ENCODE peak calls at places on chromosomes 16 and 17, in nine cellular contexts. R, X, C, H, A, E, V, Y and J are unnamed samples.

GRCh38 chr17:80219777-80220708 is at the start of the genes SGSH and SLC26A11:
- DNase-seq in R (peak; percentile 71), X (peak; percentile 76), C (peak; percentile 95), H (peak; percentile 82), A (peak; percentile 74), E (peak; percentile 75), V (peak; percentile 93), Y (no peak), J (peak; percentile 88)

GRCh38 chr16:74565378-74565777 is 41.5 kb downstream of the GLG1 start:
- DNase-seq in R (no peak), X (no peak), C (no peak), H (no peak), A (no peak), E (no peak), V (no peak), Y (no peak), J (no peak)

GRCh38 chr16:88726408-88726749 is 20.1 kb downstream of the CTU2 start:
- DNase-seq in R (no peak), X (no peak), C (no peak), H (no peak), A (no peak), E (no peak), V (no peak), Y (no peak), J (no peak)

GRCh38 chr16:27691717-27692116 is 141.8 kb downstream of the KATNIP start:
- DNase-seq in R (no peak), X (no peak), C (no peak), H (no peak), A (no peak), E (no peak), V (no peak), Y (no peak), J (no peak)

GRCh38 chr17:39513256-39513655 is 52.0 kb downstream of the CDK12 start:
- DNase-seq in R (no peak), X (no peak), C (no peak), H (no peak), A (no peak), E (no peak), V (no peak), Y (no peak), J (no peak)

GRCh38 chr16:86761117-86761971 is 183.0 kb downstream of the FOXL1 start:
- DNase-seq in R (peak; percentile 19), X (peak; percentile 58), C (peak; percentile 81), H (no peak), A (peak; percentile 42), E (peak; percentile 71), V (peak; percentile 82), Y (no peak), J (peak; percentile 50)

GRCh38 chr17:2090804-2091534 is 36.1 kb downstream of the HIC1 start:
- DNase-seq in R (no peak), X (peak; percentile 77), C (peak; percentile 74), H (no peak), A (no peak), E (peak; percentile 95), V (peak; percentile 81), Y (no peak), J (peak; percentile 71)

GRCh38 chr16:12455287-12455798 is 348.3 kb downstream of the CPPED1 start:
- DNase-seq in R (peak; percentile 61), X (no peak), C (peak; percentile 85), H (no peak), A (peak; percentile 77), E (peak; percentile 67), V (peak; percentile 86), Y (no peak), J (peak; percentile 46)

GRCh38 chr16:13911306-13911705 is 8.6 kb upstream of the ERCC4 start:
- DNase-seq in R (no peak), X (no peak), C (no peak), H (no peak), A (no peak), E (no peak), V (no peak), Y (no peak), J (no peak)

GRCh38 chr16:56645838-56646237 is 5.8 kb upstream of the MT1B start:
- DNase-seq in R (no peak), X (no peak), C (no peak), H (no peak), A (no peak), E (no peak), V (no peak), Y (no peak), J (no peak)

GRCh38 chr17:5019475-5019956 is 15.7 kb downstream of the SLC52A1 start:
- DNase-seq in R (peak; percentile 76), X (no peak), C (peak; percentile 25), H (no peak), A (no peak), E (peak; percentile 12), V (no peak), Y (no peak), J (peak; percentile 32)

GRCh38 chr16:50235581-50235980 is 30.8 kb upstream of the ADCY7 start:
- DNase-seq in R (no peak), X (no peak), C (peak; percentile 54), H (no peak), A (no peak), E (peak; percentile 13), V (no peak), Y (no peak), J (no peak)

GRCh38 chr16:20911361-20911760 is 10.8 kb downstream of the LYRM1 start:
- DNase-seq in R (no peak), X (no peak), C (no peak), H (no peak), A (no peak), E (peak; percentile 38), V (no peak), Y (peak; percentile 66), J (peak; percentile 14)

GRCh38 chr17:50487213-50488096 is 8.8 kb downstream of the RSAD1 start:
- DNase-seq in R (no peak), X (no peak), C (no peak), H (peak; percentile 69), A (no peak), E (no peak), V (no peak), Y (no peak), J (peak; percentile 90)

GRCh38 chr17:42691021-42691545 is 8.8 kb downstream of the CNTNAP1 start:
- DNase-seq in R (no peak), X (no peak), C (no peak), H (no peak), A (no peak), E (no peak), V (peak; percentile 37), Y (no peak), J (no peak)

GRCh38 chr16:83720213-83720612 is 87.6 kb upstream of the HSBP1 start:
- DNase-seq in R (no peak), X (no peak), C (no peak), H (no peak), A (no peak), E (no peak), V (no peak), Y (no peak), J (no peak)

GRCh38 chr16:83714286-83714685 is 93.5 kb upstream of the HSBP1 start:
- DNase-seq in R (no peak), X (no peak), C (no peak), H (no peak), A (no peak), E (no peak), V (no peak), Y (no peak), J (no peak)

GRCh38 chr16:83715217-83715920 is 92.4 kb upstream of the HSBP1 start:
- DNase-seq in R (no peak), X (peak; percentile 31), C (no peak), H (no peak), A (no peak), E (no peak), V (no peak), Y (no peak), J (no peak)

GRCh38 chr16:83717814-83718213 is 90.0 kb upstream of the HSBP1 start:
- DNase-seq in R (no peak), X (no peak), C (no peak), H (no peak), A (no peak), E (peak; percentile 36), V (no peak), Y (no peak), J (no peak)

GRCh38 chr16:83717308-83717707 is 90.5 kb upstream of the HSBP1 start:
- DNase-seq in R (no peak), X (no peak), C (peak; percentile 57), H (no peak), A (no peak), E (no peak), V (peak; percentile 63), Y (no peak), J (no peak)
- TF ChIP-seq CTCF in R (no peak), X (no peak), C (peak; percentile 60), H (no peak), A (no peak), E (no peak), V (peak; percentile 77), Y (peak; percentile 25), J (no peak)

GRCh38 chr16:69188716-69189115 is 1.8 kb downstream of the SNTB2 start:
- DNase-seq in R (no peak), X (no peak), C (peak; percentile 22), H (no peak), A (no peak), E (peak; percentile 44), V (no peak), Y (no peak), J (no peak)
- H3K27ac ChIP-seq in R (peak overlapping the region; percentile 68), X (peak overlapping the region; percentile 79), C (no peak overlapping the region), H (peak overlapping the region; percentile 90), A (no peak overlapping the region), E (no peak overlapping the region), V (no peak overlapping the region), Y (peak overlapping the region; percentile 12), J (peak overlapping the region; percentile 42)

DNA sequence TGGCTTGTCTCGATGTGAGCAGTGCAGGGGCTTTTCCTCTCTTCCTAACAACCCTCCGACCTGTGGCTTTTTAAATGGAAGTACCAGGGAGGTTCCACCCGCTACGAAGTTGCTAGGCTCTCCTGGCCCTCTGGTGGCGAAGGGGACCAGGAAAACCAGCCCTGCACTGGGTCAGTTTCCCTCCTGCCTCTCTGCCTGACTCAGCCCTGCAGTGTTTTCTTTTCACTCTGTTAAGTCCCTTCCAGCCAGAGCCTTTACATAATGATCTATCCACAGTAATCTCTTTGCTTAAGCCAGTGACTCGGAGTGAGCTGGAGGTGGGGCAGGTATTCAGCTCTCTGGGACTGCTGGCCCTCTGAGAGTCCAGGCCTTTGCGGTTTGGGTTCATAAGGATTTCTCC is 331.3 kb upstream of the EEF2KMT start:
- DNase-seq in R (no peak), X (no peak), C (peak; percentile 82), H (no peak), A (no peak), E (no peak), V (peak; percentile 76), Y (no peak), J (no peak)
- TF ChIP-seq CTCF in R (no peak), X (no peak), C (peak; percentile 64), H (no peak), A (no peak), E (no peak), V (peak; percentile 80), Y (no peak), J (no peak)

DNA sequence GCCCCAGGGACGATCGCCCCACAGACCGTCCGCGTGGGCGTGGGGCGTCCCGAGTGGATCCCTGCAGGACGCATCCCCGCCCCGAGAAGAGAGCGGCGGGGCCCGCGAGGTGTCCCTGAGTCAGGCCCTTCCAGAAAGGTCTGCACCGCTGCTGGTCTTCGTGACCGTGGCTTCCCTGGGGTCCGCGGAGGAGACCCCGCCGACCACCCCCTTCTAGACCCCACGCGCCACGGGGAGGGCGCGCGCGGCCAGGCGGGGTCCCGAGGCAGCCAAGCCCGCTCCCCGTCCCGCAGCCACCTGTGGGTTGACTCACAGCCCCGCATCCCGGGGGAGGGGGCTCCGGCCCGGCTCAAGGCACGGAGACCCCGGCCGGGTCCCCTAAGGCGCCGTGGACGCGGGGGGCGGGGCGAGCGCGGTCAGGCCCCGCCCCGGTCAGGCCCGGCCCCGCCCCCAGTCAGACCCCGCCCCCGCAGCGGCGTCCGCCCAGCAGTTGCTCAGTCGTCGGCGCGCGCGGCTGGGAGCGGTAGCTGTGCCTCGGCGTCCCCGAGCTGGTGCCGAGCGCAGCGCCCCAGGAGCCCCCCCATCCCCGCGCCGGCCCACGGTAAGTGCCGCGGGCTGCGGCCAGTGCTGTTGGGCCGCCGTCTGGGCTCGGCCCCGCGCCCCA is at the start of gene BAIAP3:
- DNase-seq in R (peak; percentile 49), X (no peak), C (peak; percentile 77), H (no peak), A (peak; percentile 56), E (peak; percentile 25), V (peak; percentile 70), Y (no peak), J (peak; percentile 73)
- H3K27ac ChIP-seq in R (peak within 1 kb of the TSS; percentile 71), X (no peak within 1 kb of the TSS), C (no peak within 1 kb of the TSS), H (no peak within 1 kb of the TSS), A (peak within 1 kb of the TSS; percentile 9), E (no peak within 1 kb of the TSS), V (no peak within 1 kb of the TSS), Y (no peak within 1 kb of the TSS), J (no peak within 1 kb of the TSS)